ENCODE peak calls at places on chromosomes 7 and 10, in ten cellular contexts. X, K, P, G, S, L, J, Q, T and I are unnamed samples. For H3K4me1, the result is how much of the 10 kb centered on the place peaks cover.

GRCh38 chr7:50978633-50979215 is 196.0 kb upstream of the GRB10 start:
- DNase-seq in G (no peak), P (no peak), T (peak), X (peak), J (no peak), L (no peak), Q (no peak), S (no peak), K (no peak), I (no peak)

GRCh38 chr7:3338161-3338560 is 37.1 kb downstream of the SDK1 start:
- DNase-seq in J (no peak), P (no peak), L (no peak), G (no peak), Q (no peak), T (no peak), X (no peak), S (no peak), K (no peak), I (no peak)

GRCh38 chr10:13276749-13277394 is 23.0 kb downstream of the PHYH start:
- DNase-seq in K (no peak), J (no peak), Q (no peak), G (no peak), P (peak), S (no peak), L (no peak), T (no peak), X (no peak), I (no peak)

GRCh38 chr7:28126047-28127041 is 54.3 kb downstream of the JAZF1 start:
- DNase-seq in G (no peak), P (no peak), J (no peak), S (no peak), K (no peak), X (no peak), Q (no peak), T (no peak), L (no peak), I (no peak)

GRCh38 chr10:63464402-63465292 is 1.1 kb downstream of the JMJD1C start:
- DNase-seq in X (no peak), J (no peak), P (peak), S (peak), L (no peak), K (no peak), T (no peak), G (no peak), Q (no peak), I (no peak)

GRCh38 chr10:95242581-95243317 is 48.1 kb downstream of the PDLIM1 start:
- DNase-seq in T (peak), K (peak), J (no peak), S (peak), P (peak), X (peak), G (no peak), L (peak), Q (no peak), I (no peak)

GRCh38 chr7:157474685-157475084 is 137.9 kb downstream of the DNAJB6 start:
- DNase-seq in X (peak), J (peak), L (no peak), K (peak), T (peak), G (no peak), S (no peak), P (peak), Q (no peak), I (no peak)

GRCh38 chr7:122310119-122311021 is 5.8 kb upstream of the FEZF1 start:
- DNase-seq in G (no peak), Q (no peak), S (peak), X (peak), L (no peak), P (no peak), T (no peak), K (no peak), J (no peak), I (no peak)

GRCh38 chr7:55464422-55464821 is 99.3 kb downstream of the LANCL2 start:
- DNase-seq in P (no peak), X (no peak), Q (no peak), G (no peak), K (no peak), J (no peak), T (no peak), L (no peak), S (no peak), I (no peak)

GRCh38 chr10:74011762-74012161 is 13.8 kb downstream of the VCL start:
- DNase-seq in J (peak), L (peak), Q (no peak), S (no peak), T (no peak), X (no peak), G (peak), P (peak), K (no peak), I (no peak)

GRCh38 chr10:3749597-3750351 is 35.2 kb downstream of the KLF6 start:
- DNase-seq in G (no peak), K (no peak), T (peak), Q (peak), J (no peak), L (no peak), P (peak), X (no peak), S (peak), I (no peak)

GRCh38 chr7:146090023-146090645 is 26.5 kb upstream of the CNTNAP2 start:
- DNase-seq in L (no peak), K (no peak), Q (no peak), X (peak), J (no peak), T (peak), S (peak), P (peak), G (no peak), I (peak)

GRCh38 chr7:66315192-66315591 is 110.1 kb downstream of the TPST1 start:
- DNase-seq in G (no peak), T (no peak), X (peak), J (no peak), L (no peak), Q (no peak), S (no peak), P (no peak), K (no peak), I (no peak)

GRCh38 chr10:71962915-71963314 is 1.3 kb upstream of the CHST3 start:
- DNase-seq in G (no peak), Q (no peak), L (no peak), P (no peak), J (no peak), K (no peak), T (no peak), S (peak), X (no peak), I (no peak)

GRCh38 chr7:148883233-148884048 is 650 bp downstream of the EZH2 start:
- DNase-seq in Q (peak), L (peak), J (peak), K (peak), T (no peak), G (no peak), S (peak), P (peak), X (peak), I (peak)

GRCh38 chr7:129228633-129229032 is 3.8 kb downstream of the AHCYL2 start:
- DNase-seq in K (no peak), T (no peak), P (no peak), S (no peak), Q (no peak), J (peak), G (no peak), X (no peak), L (no peak), I (no peak)

GRCh38 chr7:75694636-75695035 is 44.1 kb downstream of the HIP1 start:
- DNase-seq in S (no peak), K (no peak), G (no peak), Q (no peak), T (no peak), P (no peak), L (no peak), J (no peak), X (no peak), I (no peak)

GRCh38 chr7:27901028-27901760 is 161.2 kb downstream of the TAX1BP1 start:
- DNase-seq in S (peak), Q (peak), T (no peak), K (no peak), J (no peak), L (no peak), P (no peak), G (no peak), X (no peak), I (peak)

GRCh38 chr7:6227294-6227846 is 45.1 kb downstream of the CYTH3 start:
- DNase-seq in Q (no peak), K (no peak), X (no peak), J (no peak), S (no peak), P (peak), G (no peak), T (no peak), L (no peak), I (no peak)

GRCh38 chr7:140232959-140233649 is 56.3 kb upstream of the KDM7A start:
- DNase-seq in Q (no peak), J (no peak), K (no peak), G (no peak), P (no peak), T (peak), X (no peak), S (no peak), L (no peak), I (no peak)

GRCh38 chr7:140230517-140230861 is 53.7 kb upstream of the KDM7A start:
- DNase-seq in K (peak), T (peak), J (no peak), X (no peak), Q (peak), S (no peak), G (no peak), P (no peak), L (peak), I (peak)

GRCh38 chr7:140229591-140230516 is 53.1 kb upstream of the KDM7A start:
- DNase-seq in K (peak), Q (peak), T (peak), S (peak), P (no peak), L (peak), J (no peak), G (no peak), X (peak), I (peak)

GRCh38 chr7:140230862-140231778 is 54.3 kb upstream of the KDM7A start:
- DNase-seq in X (peak), G (no peak), K (peak), S (peak), Q (peak), L (peak), T (peak), P (peak), J (no peak), I (peak)

DNA sequence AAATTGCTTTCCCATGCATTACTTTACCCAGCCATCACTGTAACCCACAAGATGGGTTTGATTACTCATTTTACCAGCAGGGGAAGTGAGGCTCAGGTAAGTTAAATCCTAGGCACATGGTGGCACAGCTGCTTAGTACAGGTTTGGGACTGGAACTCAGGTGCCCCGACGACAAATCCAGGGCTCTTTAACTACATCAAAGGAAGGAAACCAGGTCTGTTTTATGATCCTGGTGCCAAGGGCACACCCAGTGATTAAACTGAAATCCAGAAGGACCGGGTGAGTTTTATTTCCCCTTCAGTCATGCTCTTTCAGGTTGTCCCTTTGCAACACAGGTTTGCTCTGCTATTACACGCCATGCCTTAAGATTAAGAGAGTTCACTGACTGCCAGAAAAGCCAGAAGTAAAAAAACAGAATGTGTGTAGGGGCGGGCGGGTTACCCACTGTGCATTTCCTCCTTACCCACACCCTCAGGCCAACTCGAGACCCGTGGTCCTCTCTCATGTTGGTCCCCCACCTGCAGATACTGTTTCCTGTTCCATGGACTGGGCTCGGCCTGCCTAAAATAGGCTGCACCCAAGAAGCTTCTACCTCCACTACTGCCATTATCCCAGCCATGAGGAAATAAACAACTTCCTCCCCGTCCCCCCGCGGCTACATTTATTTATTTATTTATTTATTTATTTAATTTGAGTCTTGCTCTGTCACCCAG is 55.2 kb upstream of the KDM7A start:
- DNase-seq in L (peak), P (no peak), T (no peak), Q (peak), G (no peak), J (no peak), X (no peak), S (no peak), K (no peak), I (peak)
- H3K4me3 ChIP-seq in L (peak), P (peak), T (peak), Q (peak), G (peak), J (no peak), X (peak), S (peak), K (peak), I (peak)

GRCh38 chr10:79137826-79138225 is 69.1 kb downstream of the ZMIZ1 start:
- DNase-seq in L (peak), G (no peak), X (no peak), K (no peak), J (no peak), Q (peak), T (no peak), S (no peak), P (no peak), I (peak)

GRCh38 chr10:79140083-79140793 is 71.5 kb downstream of the ZMIZ1 start:
- DNase-seq in P (no peak), L (no peak), Q (no peak), K (no peak), S (no peak), J (no peak), T (no peak), X (no peak), G (no peak), I (no peak)

GRCh38 chr10:79140906-79141305 is 72.1 kb downstream of the ZMIZ1 start:
- DNase-seq in S (no peak), T (no peak), P (no peak), L (no peak), G (no peak), K (no peak), X (no peak), Q (no peak), J (no peak), I (no peak)

GRCh38 chr10:79138449-79139123 is 69.8 kb downstream of the ZMIZ1 start:
- DNase-seq in K (no peak), X (no peak), L (no peak), J (no peak), Q (no peak), P (no peak), S (no peak), T (no peak), G (no peak), I (no peak)

GRCh38 chr10:79139124-79139835 is 70.5 kb downstream of the ZMIZ1 start:
- DNase-seq in Q (no peak), L (peak), T (no peak), K (no peak), J (no peak), P (no peak), G (peak), X (no peak), S (peak), I (no peak)
- H3K4me1 ChIP-seq in Q (half or more), L (half or more), T (under half), K (under half), J (half or more), P (under half), G (under half), X (under half), S (half or more), I (under half)

DNA sequence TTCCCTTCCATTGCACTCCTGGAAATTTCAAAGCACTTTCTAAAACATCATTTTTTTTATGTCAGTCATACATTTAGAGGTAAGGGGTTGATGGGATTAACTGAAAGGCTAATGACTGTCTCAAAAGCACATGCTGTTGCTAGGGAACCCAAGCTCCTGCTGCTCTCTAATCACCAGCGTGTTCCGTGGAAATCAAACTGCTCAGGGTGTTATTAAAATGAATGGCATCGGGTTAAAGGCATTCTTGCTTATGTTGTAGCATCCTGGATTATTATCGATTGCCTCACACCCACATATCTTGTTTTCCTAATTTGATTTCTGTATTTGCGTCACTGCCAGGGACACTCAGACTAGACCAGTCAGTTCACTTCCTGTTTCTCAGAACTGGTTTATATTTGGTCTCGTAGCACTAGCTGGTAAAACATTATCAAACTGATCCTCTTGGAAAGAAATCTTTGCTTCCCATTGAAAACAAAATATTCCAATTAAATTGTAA is 216.5 kb upstream of the MKLN1 start:
- DNase-seq in J (no peak), X (no peak), S (no peak), L (peak), K (no peak), Q (no peak), T (no peak), P (peak), G (no peak), I (peak)
- H3K4me3 ChIP-seq in J (peak), X (peak), S (no peak), L (peak), K (peak), Q (peak), T (peak), P (peak), G (peak), I (peak)

GRCh38 chr7:116229359-116229758 is 19.0 kb downstream of the TES start:
- DNase-seq in L (no peak), Q (no peak), P (no peak), K (no peak), J (no peak), X (no peak), G (no peak), T (no peak), S (no peak), I (no peak)
- H3K4me1 ChIP-seq in L (under half), Q (half or more), P (half or more), K (under half), J (half or more), X (under half), G (half or more), T (under half), S (under half), I (half or more)